ENCODE peak calls at places on chromosomes 3 and 15, in nine cellular contexts. U, L, M, E, G, I, P, Z and R are unnamed samples.

GRCh38 chr3:15449489-15449888 is 22.1 kb downstream of the EAF1 start:
- DNase-seq in U (no peak), L (no peak), M (no peak), E (no peak), G (no peak), I (no peak), P (no peak), Z (no peak), R (no peak)

GRCh38 chr3:56076746-56077145 is 391.5 kb downstream of the ERC2 start:
- DNase-seq in U (no peak), L (peak; percentile 5), M (no peak), E (no peak), G (no peak), I (no peak), P (no peak), Z (no peak), R (no peak)

GRCh38 chr3:108001457-108001856 is 89.4 kb downstream of the CD47 start:
- DNase-seq in U (no peak), L (no peak), M (peak; percentile 47), E (no peak), G (no peak), I (no peak), P (no peak), Z (no peak), R (no peak)

GRCh38 chr3:50156991-50157493 is 1.9 kb downstream of the SEMA3F start:
- DNase-seq in U (no peak), L (peak; percentile 26), M (no peak), E (no peak), G (peak; percentile 60), I (no peak), P (peak; percentile 73), Z (no peak), R (no peak)

GRCh38 chr15:75123395-75123794 is 78.3 kb upstream of the C15orf39 start:
- DNase-seq in U (no peak), L (peak; percentile 54), M (peak; percentile 75), E (no peak), G (no peak), I (no peak), P (no peak), Z (no peak), R (peak; percentile 85)

GRCh38 chr3:116000315-116000714 is 377.0 kb downstream of the GAP43 start:
- DNase-seq in U (no peak), L (peak; percentile 94), M (peak; percentile 99), E (no peak), G (no peak), I (no peak), P (no peak), Z (no peak), R (peak; percentile 94)

GRCh38 chr15:40782609-40783227 is 12.9 kb downstream of the C15orf62 start:
- DNase-seq in U (peak; percentile 66), L (no peak), M (peak; percentile 56), E (no peak), G (peak; percentile 79), I (peak; percentile 75), P (peak; percentile 78), Z (peak; percentile 67), R (no peak)

GRCh38 chr3:119418641-119419040 is 44.8 kb downstream of the TMEM39A start:
- DNase-seq in U (no peak), L (no peak), M (peak; percentile 19), E (no peak), G (no peak), I (no peak), P (no peak), Z (no peak), R (no peak)

GRCh38 chr3:169953462-169954141 is 13.0 kb upstream of the SEC62 start:
- DNase-seq in U (no peak), L (peak; percentile 17), M (no peak), E (no peak), G (no peak), I (no peak), P (no peak), Z (no peak), R (no peak)

GRCh38 chr3:16332904-16333426 is 68.0 kb downstream of the OXNAD1 start:
- DNase-seq in U (no peak), L (peak; percentile 65), M (no peak), E (no peak), G (no peak), I (no peak), P (no peak), Z (no peak), R (no peak)

GRCh38 chr3:71649757-71650156 is 66.2 kb upstream of the FOXP1 start:
- DNase-seq in U (no peak), L (no peak), M (no peak), E (no peak), G (no peak), I (no peak), P (no peak), Z (no peak), R (no peak)

GRCh38 chr15:34223904-34224596 is 766 bp upstream of the EMC4 start:
- DNase-seq in U (no peak), L (no peak), M (no peak), E (no peak), G (peak; percentile 17), I (no peak), P (no peak), Z (no peak), R (no peak)

GRCh38 chr3:45958333-45958791 is 15.1 kb downstream of the CXCR6 start:
- DNase-seq in U (no peak), L (no peak), M (peak; percentile 22), E (no peak), G (no peak), I (no peak), P (no peak), Z (no peak), R (no peak)

GRCh38 chr3:126039870-126040269 is 44.1 kb downstream of the SLC41A3 start:
- DNase-seq in U (no peak), L (no peak), M (no peak), E (no peak), G (no peak), I (no peak), P (no peak), Z (no peak), R (no peak)

GRCh38 chr3:147410518-147411234 is 1.5 kb downstream of the ZIC1 start:
- DNase-seq in U (no peak), L (peak; percentile 41), M (peak; percentile 69), E (no peak), G (peak; percentile 34), I (no peak), P (no peak), Z (no peak), R (peak; percentile 26)